ENCODE peak calls at places on chromosomes 4 and X, in seven cellular contexts. One of them, this sample, is unnamed.
A peak's percentile ranks its signal among the peaks of the same experiment; 100 is the strongest.

GRCh38 chrX:1212532-1212931 is at the start of gene CRLF2:
- DNase-seq in HFF-Myc: no peak
- DNase-seq in GM06990: peak; percentile 73
- DNase-seq in upper lobe of right lung: no peak
- DNase-seq in AG04449: no peak
- DNase-seq in CD4-positive, alpha-beta T cell: no peak
- DNase-seq in MM.1S: peak; percentile 37
- DNase-seq in this sample: no peak

GRCh38 chrX:47283015-47283771 is 50.4 kb downstream of the USP11 start:
- DNase-seq in MM.1S: no peak
- DNase-seq in CD4-positive, alpha-beta T cell: no peak
- DNase-seq in HFF-Myc: peak; percentile 25
- DNase-seq in GM06990: no peak
- DNase-seq in upper lobe of right lung: no peak
- DNase-seq in AG04449: no peak
- DNase-seq in this sample: peak; percentile 10

GRCh38 chrX:71140440-71140839 is 4.2 kb upstream of the NLGN3 start:
- DNase-seq in HFF-Myc: no peak
- DNase-seq in GM06990: no peak
- DNase-seq in CD4-positive, alpha-beta T cell: no peak
- DNase-seq in AG04449: no peak
- DNase-seq in upper lobe of right lung: no peak
- DNase-seq in MM.1S: no peak
- DNase-seq in this sample: no peak

GRCh38 chr4:183588169-183588675 is 70.8 kb downstream of the RWDD4 start:
- DNase-seq in MM.1S: no peak
- DNase-seq in HFF-Myc: no peak
- DNase-seq in CD4-positive, alpha-beta T cell: no peak
- DNase-seq in upper lobe of right lung: no peak
- DNase-seq in AG04449: no peak
- DNase-seq in GM06990: no peak
- DNase-seq in this sample: no peak

GRCh38 chr4:153036931-153037330 is 100.8 kb downstream of the FHDC1 start:
- DNase-seq in GM06990: no peak
- DNase-seq in upper lobe of right lung: no peak
- DNase-seq in MM.1S: no peak
- DNase-seq in AG04449: no peak
- DNase-seq in CD4-positive, alpha-beta T cell: no peak
- DNase-seq in HFF-Myc: no peak
- DNase-seq in this sample: no peak

GRCh38 chrX:131853440-131853839 is 169.7 kb upstream of the STK26 start:
- DNase-seq in upper lobe of right lung: no peak
- DNase-seq in HFF-Myc: no peak
- DNase-seq in CD4-positive, alpha-beta T cell: no peak
- DNase-seq in GM06990: no peak
- DNase-seq in AG04449: no peak
- DNase-seq in MM.1S: no peak
- DNase-seq in this sample: no peak

GRCh38 chrX:141405878-141406492 is 163.7 kb upstream of the SPANXC start:
- DNase-seq in CD4-positive, alpha-beta T cell: no peak
- DNase-seq in upper lobe of right lung: no peak
- DNase-seq in HFF-Myc: peak; percentile 41
- DNase-seq in AG04449: peak; percentile 23
- DNase-seq in GM06990: no peak
- DNase-seq in MM.1S: no peak
- DNase-seq in this sample: no peak

GRCh38 chrX:114065612-114066178 is 518.2 kb upstream of the HTR2C start:
- DNase-seq in upper lobe of right lung: no peak
- DNase-seq in GM06990: no peak
- DNase-seq in CD4-positive, alpha-beta T cell: no peak
- DNase-seq in AG04449: no peak
- DNase-seq in MM.1S: no peak
- DNase-seq in HFF-Myc: no peak
- DNase-seq in this sample: no peak

GRCh38 chr4:167897116-167897515 is 195.2 kb upstream of the ANXA10 start:
- DNase-seq in GM06990: no peak
- DNase-seq in CD4-positive, alpha-beta T cell: no peak
- DNase-seq in AG04449: no peak
- DNase-seq in MM.1S: no peak
- DNase-seq in upper lobe of right lung: no peak
- DNase-seq in HFF-Myc: peak; percentile 85
- DNase-seq in this sample: peak; percentile 18

GRCh38 chrX:11137543-11138139 is 26.5 kb downstream of the HCCS start:
- DNase-seq in GM06990: no peak
- DNase-seq in CD4-positive, alpha-beta T cell: no peak
- DNase-seq in HFF-Myc: peak; percentile 12
- DNase-seq in MM.1S: peak; percentile 28
- DNase-seq in AG04449: no peak
- DNase-seq in upper lobe of right lung: no peak
- DNase-seq in this sample: no peak

GRCh38 chr4:156497486-156497885 is 474.1 kb downstream of the PDGFC start:
- DNase-seq in AG04449: no peak
- DNase-seq in upper lobe of right lung: no peak
- DNase-seq in HFF-Myc: no peak
- DNase-seq in CD4-positive, alpha-beta T cell: no peak
- DNase-seq in MM.1S: no peak
- DNase-seq in GM06990: no peak
- DNase-seq in this sample: no peak

GRCh38 chr4:10188400-10189004 is 71.9 kb upstream of the WDR1 start:
- DNase-seq in HFF-Myc: no peak
- DNase-seq in upper lobe of right lung: no peak
- DNase-seq in MM.1S: no peak
- DNase-seq in CD4-positive, alpha-beta T cell: no peak
- DNase-seq in AG04449: no peak
- DNase-seq in GM06990: no peak
- DNase-seq in this sample: no peak

GRCh38 chr4:87257523-87257922 is 37.1 kb upstream of the KLHL8 start:
- DNase-seq in upper lobe of right lung: no peak
- DNase-seq in GM06990: no peak
- DNase-seq in MM.1S: no peak
- DNase-seq in AG04449: no peak
- DNase-seq in HFF-Myc: no peak
- DNase-seq in CD4-positive, alpha-beta T cell: no peak
- DNase-seq in this sample: no peak

GRCh38 chr4:7892212-7893019 is 47.2 kb downstream of the AFAP1 start:
- DNase-seq in upper lobe of right lung: no peak
- DNase-seq in AG04449: peak; percentile 80
- DNase-seq in GM06990: no peak
- DNase-seq in HFF-Myc: peak; percentile 24
- DNase-seq in MM.1S: no peak
- DNase-seq in CD4-positive, alpha-beta T cell: no peak
- DNase-seq in this sample: peak; percentile 75

GRCh38 chr4:32025840-32026459 is 1305.8 kb downstream of the PCDH7 start:
- DNase-seq in AG04449: no peak
- DNase-seq in CD4-positive, alpha-beta T cell: no peak
- DNase-seq in MM.1S: no peak
- DNase-seq in HFF-Myc: no peak
- DNase-seq in GM06990: no peak
- DNase-seq in upper lobe of right lung: no peak
- DNase-seq in this sample: no peak

GRCh38 chrX:19888419-19888879 is 1.0 kb upstream of the SH3KBP1 start:
- DNase-seq in CD4-positive, alpha-beta T cell: peak; percentile 12
- DNase-seq in AG04449: no peak
- DNase-seq in HFF-Myc: peak; percentile 42
- DNase-seq in upper lobe of right lung: no peak
- DNase-seq in GM06990: no peak
- DNase-seq in MM.1S: peak; percentile 37
- DNase-seq in this sample: no peak

GRCh38 chrX:1656379-1656778 is 41.5 kb downstream of the ASMT start:
- DNase-seq in HFF-Myc: no peak
- DNase-seq in AG04449: no peak
- DNase-seq in upper lobe of right lung: no peak
- DNase-seq in CD4-positive, alpha-beta T cell: no peak
- DNase-seq in GM06990: no peak
- DNase-seq in MM.1S: no peak
- DNase-seq in this sample: no peak

GRCh38 chr4:113436360-113436759 is 325.2 kb downstream of the CAMK2D start:
- DNase-seq in CD4-positive, alpha-beta T cell: no peak
- DNase-seq in GM06990: no peak
- DNase-seq in upper lobe of right lung: no peak
- DNase-seq in AG04449: no peak
- DNase-seq in MM.1S: no peak
- DNase-seq in HFF-Myc: peak; percentile 75
- DNase-seq in this sample: no peak

GRCh38 chr4:186881521-186882220 is 158.0 kb upstream of the FAT1 start:
- DNase-seq in GM06990: no peak
- DNase-seq in MM.1S: no peak
- DNase-seq in upper lobe of right lung: no peak
- DNase-seq in CD4-positive, alpha-beta T cell: no peak
- DNase-seq in HFF-Myc: no peak
- DNase-seq in AG04449: peak; percentile 57
- DNase-seq in this sample: no peak

GRCh38 chr4:16794816-16795445 is 103.5 kb downstream of the LDB2 start:
- DNase-seq in HFF-Myc: peak; percentile 30
- DNase-seq in CD4-positive, alpha-beta T cell: no peak
- DNase-seq in upper lobe of right lung: no peak
- DNase-seq in GM06990: no peak
- DNase-seq in AG04449: no peak
- DNase-seq in MM.1S: peak; percentile 21
- DNase-seq in this sample: peak; percentile 67
- TF ChIP-seq CTCF in HFF-Myc: peak; percentile 96
- TF ChIP-seq CTCF in CD4-positive, alpha-beta T cell: peak; percentile 36
- TF ChIP-seq CTCF in upper lobe of right lung: peak; percentile 76
- TF ChIP-seq CTCF in GM06990: peak; percentile 80
- TF ChIP-seq CTCF in AG04449: peak; percentile 79
- TF ChIP-seq CTCF in MM.1S: peak; percentile 56
- TF ChIP-seq CTCF in this sample: peak; percentile 84

DNA sequence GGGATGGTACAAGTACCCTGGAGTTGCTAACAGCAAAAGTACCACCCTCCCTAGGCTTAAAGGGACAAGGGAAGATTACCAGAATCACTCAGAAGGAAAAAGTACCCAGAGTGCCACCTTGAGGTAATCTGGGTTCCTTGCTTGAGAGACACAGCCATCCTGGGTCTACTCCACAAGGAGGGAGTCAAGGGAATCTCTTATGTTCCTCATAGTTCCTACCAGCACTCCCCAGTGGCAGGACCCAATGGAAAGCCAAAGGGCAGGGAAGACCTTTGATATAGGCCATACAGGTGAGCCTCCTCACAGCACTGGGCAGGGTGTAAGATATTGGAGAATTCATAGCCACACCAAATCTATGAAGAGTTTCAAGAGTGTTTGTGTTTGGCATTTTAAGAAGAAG is 5.7 kb downstream of the IL2 start:
- DNase-seq in upper lobe of right lung: no peak
- DNase-seq in GM06990: no peak
- DNase-seq in CD4-positive, alpha-beta T cell: no peak
- DNase-seq in HFF-Myc: peak; percentile 9
- DNase-seq in MM.1S: no peak
- DNase-seq in AG04449: peak; percentile 1
- DNase-seq in this sample: peak; percentile 3
- TF ChIP-seq CTCF in upper lobe of right lung: peak; percentile 10
- TF ChIP-seq CTCF in GM06990: peak; percentile 38
- TF ChIP-seq CTCF in CD4-positive, alpha-beta T cell: peak; percentile 49
- TF ChIP-seq CTCF in HFF-Myc: peak; percentile 19
- TF ChIP-seq CTCF in MM.1S: peak; percentile 45
- TF ChIP-seq CTCF in AG04449: peak; percentile 16
- TF ChIP-seq CTCF in this sample: no peak

GRCh38 chrX:48604701-48605100 is 7.4 kb downstream of the WDR13 start:
- DNase-seq in AG04449: no peak
- DNase-seq in GM06990: no peak
- DNase-seq in HFF-Myc: no peak
- DNase-seq in MM.1S: no peak
- DNase-seq in upper lobe of right lung: no peak
- DNase-seq in CD4-positive, alpha-beta T cell: no peak
- DNase-seq in this sample: no peak

GRCh38 chrX:48600226-48600625 is 2.9 kb downstream of the WDR13 start:
- DNase-seq in HFF-Myc: no peak
- DNase-seq in GM06990: no peak
- DNase-seq in MM.1S: no peak
- DNase-seq in CD4-positive, alpha-beta T cell: no peak
- DNase-seq in AG04449: no peak
- DNase-seq in upper lobe of right lung: no peak
- DNase-seq in this sample: no peak

GRCh38 chrX:48611703-48612102 is 14.4 kb downstream of the WDR13 start:
- DNase-seq in MM.1S: no peak
- DNase-seq in upper lobe of right lung: no peak
- DNase-seq in GM06990: no peak
- DNase-seq in AG04449: no peak
- DNase-seq in CD4-positive, alpha-beta T cell: no peak
- DNase-seq in HFF-Myc: no peak
- DNase-seq in this sample: no peak

GRCh38 chrX:48601741-48602394 is 4.6 kb downstream of the WDR13 start:
- DNase-seq in GM06990: no peak
- DNase-seq in HFF-Myc: no peak
- DNase-seq in AG04449: no peak
- DNase-seq in CD4-positive, alpha-beta T cell: no peak
- DNase-seq in upper lobe of right lung: no peak
- DNase-seq in MM.1S: no peak
- DNase-seq in this sample: no peak

DNA sequence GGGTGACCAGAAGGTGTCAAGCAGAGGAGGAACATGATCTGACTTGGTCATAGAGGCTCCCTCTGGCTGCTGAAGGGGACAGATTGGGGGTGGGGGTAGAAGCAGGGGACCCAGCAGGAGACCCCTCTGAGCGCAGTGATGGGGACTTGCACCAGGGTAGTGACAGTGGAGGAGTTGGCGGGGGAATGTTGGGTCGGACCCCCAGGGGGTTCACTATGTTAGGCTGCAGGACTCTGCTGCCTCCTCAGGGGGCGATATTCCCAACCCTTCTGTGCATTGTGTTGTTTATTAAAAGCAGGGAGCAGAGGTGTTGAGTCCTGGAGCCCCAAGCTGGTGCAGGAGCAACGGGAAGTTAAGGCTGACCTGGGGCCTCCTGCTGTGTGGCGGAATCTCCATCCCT is 8.8 kb downstream of the WDR13 start:
- DNase-seq in GM06990: no peak
- DNase-seq in CD4-positive, alpha-beta T cell: no peak
- DNase-seq in upper lobe of right lung: no peak
- DNase-seq in MM.1S: no peak
- DNase-seq in HFF-Myc: no peak
- DNase-seq in AG04449: no peak
- DNase-seq in this sample: no peak
- TF ChIP-seq CTCF in GM06990: no peak
- TF ChIP-seq CTCF in CD4-positive, alpha-beta T cell: no peak
- TF ChIP-seq CTCF in upper lobe of right lung: no peak
- TF ChIP-seq CTCF in MM.1S: no peak
- TF ChIP-seq CTCF in HFF-Myc: no peak
- TF ChIP-seq CTCF in AG04449: no peak
- TF ChIP-seq CTCF in this sample: no peak

GRCh38 chrX:72312311-72312940 is 6.7 kb upstream of the CITED1 start:
- DNase-seq in MM.1S: no peak
- DNase-seq in AG04449: no peak
- DNase-seq in HFF-Myc: no peak
- DNase-seq in CD4-positive, alpha-beta T cell: no peak
- DNase-seq in GM06990: no peak
- DNase-seq in upper lobe of right lung: no peak
- DNase-seq in this sample: no peak

GRCh38 chrX:72316408-72317079 is 10.8 kb upstream of the CITED1 start:
- DNase-seq in HFF-Myc: no peak
- DNase-seq in AG04449: no peak
- DNase-seq in upper lobe of right lung: no peak
- DNase-seq in GM06990: no peak
- DNase-seq in CD4-positive, alpha-beta T cell: no peak
- DNase-seq in MM.1S: no peak
- DNase-seq in this sample: peak; percentile 13

GRCh38 chrX:72314881-72315280 is 9.2 kb upstream of the CITED1 start:
- DNase-seq in MM.1S: peak; percentile 17
- DNase-seq in HFF-Myc: no peak
- DNase-seq in CD4-positive, alpha-beta T cell: no peak
- DNase-seq in GM06990: no peak
- DNase-seq in upper lobe of right lung: no peak
- DNase-seq in AG04449: no peak
- DNase-seq in this sample: no peak

GRCh38 chrX:72314242-72314641 is 8.5 kb upstream of the CITED1 start:
- DNase-seq in CD4-positive, alpha-beta T cell: no peak
- DNase-seq in AG04449: no peak
- DNase-seq in GM06990: no peak
- DNase-seq in MM.1S: no peak
- DNase-seq in upper lobe of right lung: no peak
- DNase-seq in HFF-Myc: no peak
- DNase-seq in this sample: no peak

GRCh38 chrX:72313757-72314156 is 8.0 kb upstream of the CITED1 start:
- DNase-seq in AG04449: no peak
- DNase-seq in upper lobe of right lung: no peak
- DNase-seq in CD4-positive, alpha-beta T cell: no peak
- DNase-seq in HFF-Myc: no peak
- DNase-seq in MM.1S: no peak
- DNase-seq in GM06990: no peak
- DNase-seq in this sample: no peak
- TF ChIP-seq CTCF in AG04449: no peak
- TF ChIP-seq CTCF in upper lobe of right lung: no peak
- TF ChIP-seq CTCF in CD4-positive, alpha-beta T cell: no peak
- TF ChIP-seq CTCF in HFF-Myc: no peak
- TF ChIP-seq CTCF in MM.1S: no peak
- TF ChIP-seq CTCF in GM06990: no peak
- TF ChIP-seq CTCF in this sample: no peak

This sample was measured in nephron progenitor cell.